ENCODE peak calls at places on chromosome 18, in nine cellular contexts. Y is adrenal gland, R is GM06990, V is dorsolateral prefrontal cortex, X is colonic mucosa, H is bronchial epithelial cell, E is AG04450, A is left ventricle myocardium inferior, F is DND-41. G is an unnamed sample.

GRCh38 chr18:73942081-73942625 is 205.5 kb downstream of the FBXO15 start:
- DNase-seq in A (no peak), H (peak), E (no peak), V (no peak), Y (no peak), F (no peak), X (no peak), R (no peak), G (no peak)

GRCh38 chr18:70288851-70289328 is at the start of gene SOCS6:
- DNase-seq in F (no peak), V (peak), R (peak), Y (peak), A (peak), X (peak), H (no peak), E (peak), G (no peak)

GRCh38 chr18:76405761-76406356 is 89.2 kb downstream of the ZNF516 start:
- DNase-seq in X (peak), A (peak), V (no peak), F (no peak), R (peak), Y (peak), E (no peak), H (no peak), G (no peak)

GRCh38 chr18:32760391-32760790 is 12.4 kb downstream of the KLHL14 start:
- DNase-seq in V (no peak), F (peak), H (no peak), E (no peak), A (no peak), X (no peak), R (peak), Y (no peak), G (no peak)

GRCh38 chr18:67615876-67616275 is 99.4 kb upstream of the DSEL start:
- DNase-seq in A (no peak), F (no peak), V (no peak), R (no peak), E (no peak), Y (no peak), X (no peak), H (no peak), G (no peak)

GRCh38 chr18:37532917-37533316 is 32.7 kb downstream of the CELF4 start:
- DNase-seq in V (peak), Y (peak), X (no peak), A (no peak), R (no peak), E (no peak), F (no peak), H (no peak), G (no peak)

GRCh38 chr18:65146615-65147014 is 604.2 kb upstream of the CDH7 start:
- DNase-seq in V (no peak), F (no peak), Y (no peak), R (no peak), H (no peak), X (no peak), A (no peak), E (no peak), G (no peak)

GRCh38 chr18:79923896-79924585 is 27.4 kb downstream of the SLC66A2 start:
- DNase-seq in E (no peak), H (no peak), X (no peak), R (no peak), Y (peak), A (no peak), V (peak), F (no peak), G (no peak)

GRCh38 chr18:58231930-58232329 is 187.9 kb downstream of the NEDD4L start:
- DNase-seq in X (no peak), R (no peak), A (no peak), E (no peak), Y (no peak), H (peak), V (no peak), F (no peak), G (no peak)

GRCh38 chr18:48548921-48549320 is 10.1 kb downstream of the CTIF start:
- DNase-seq in E (no peak), V (no peak), X (no peak), R (no peak), F (no peak), A (no peak), H (no peak), Y (no peak), G (no peak)

GRCh38 chr18:48488388-48488850 is 50.4 kb upstream of the CTIF start:
- DNase-seq in H (peak), E (peak), F (no peak), X (peak), Y (peak), V (no peak), R (no peak), A (peak), G (peak)

GRCh38 chr18:7566587-7567486 is at the start of gene PTPRM:
- DNase-seq in X (peak), V (peak), F (no peak), R (peak), A (peak), H (peak), E (no peak), Y (peak), G (no peak)

GRCh38 chr18:2104620-2105462 is 466.5 kb downstream of the METTL4 start:
- DNase-seq in H (peak), A (peak), R (peak), X (peak), E (peak), F (peak), V (no peak), Y (peak), G (no peak)

GRCh38 chr18:41818381-41819355 is 136.4 kb upstream of the PIK3C3 start:
- DNase-seq in F (no peak), E (no peak), X (no peak), R (no peak), H (no peak), V (no peak), A (no peak), Y (no peak), G (no peak)

GRCh38 chr18:47595816-47596501 is 334.5 kb downstream of the SMAD2 start:
- DNase-seq in F (peak), R (peak), V (no peak), A (no peak), Y (peak), H (peak), X (peak), E (no peak), G (no peak)

GRCh38 chr18:35662293-35663062 is 80.9 kb downstream of the GALNT1 start:
- DNase-seq in Y (no peak), H (no peak), X (no peak), A (no peak), F (no peak), R (no peak), V (no peak), E (no peak), G (no peak)

GRCh38 chr18:13550446-13551304 is 175.7 kb downstream of the FAM210A start:
- DNase-seq in E (no peak), V (no peak), A (no peak), Y (no peak), R (no peak), F (no peak), H (no peak), X (no peak), G (no peak)

GRCh38 chr18:49597556-49597955 is 35.7 kb downstream of the LIPG start:
- DNase-seq in R (no peak), A (no peak), H (peak), Y (no peak), V (no peak), F (no peak), E (no peak), X (no peak), G (no peak)

GRCh38 chr18:12880532-12880892 is 3.5 kb downstream of the PTPN2 start:
- DNase-seq in E (no peak), F (no peak), A (no peak), R (peak), V (no peak), X (no peak), H (no peak), Y (no peak), G (no peak)

DNA sequence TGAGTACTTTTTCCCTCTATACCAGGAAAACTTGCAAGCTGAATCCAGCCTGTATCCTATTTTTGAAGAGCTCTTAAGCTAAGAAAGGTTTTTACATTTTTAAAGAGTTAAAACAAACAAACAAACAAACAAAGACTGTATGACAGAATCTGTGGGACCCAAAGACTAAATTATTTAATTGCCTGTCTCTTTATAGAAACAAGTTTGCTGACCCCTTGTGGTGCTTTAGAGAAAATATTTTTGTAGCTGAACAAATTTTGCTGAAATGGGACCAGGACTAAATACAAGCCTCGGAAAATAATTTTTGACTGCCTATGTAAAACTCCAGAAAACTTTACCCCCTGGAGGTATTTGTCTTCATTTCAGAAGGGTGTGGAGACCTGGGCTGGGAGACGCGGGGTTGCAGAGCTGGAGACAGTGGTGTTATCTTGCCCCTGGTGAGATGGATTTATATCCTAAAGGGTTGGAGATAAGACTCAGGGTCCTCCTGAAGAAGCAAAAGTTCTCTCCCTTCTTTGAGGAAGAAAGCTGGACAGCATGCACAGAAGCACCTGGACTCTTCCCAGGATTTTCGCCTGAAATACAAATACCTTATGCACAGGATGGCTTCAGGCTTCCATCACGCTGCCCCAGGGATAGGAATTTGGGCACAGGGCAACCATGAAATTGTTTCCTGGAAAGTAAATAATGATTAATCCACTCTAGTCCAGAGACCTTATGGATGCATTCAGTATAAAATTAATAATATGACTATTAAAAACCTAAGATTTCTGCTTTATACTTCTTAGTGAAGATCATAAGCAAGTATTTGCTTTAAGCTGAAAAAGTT is 54.3 kb downstream of the TMX3 start:
- DNase-seq in E (no peak), F (no peak), X (no peak), Y (no peak), V (no peak), A (no peak), H (peak), R (no peak), G (no peak)
- TF ChIP-seq CTCF in E (peak), F (peak), X (peak), Y (peak), V (peak), A (peak), H (peak), R (peak), G (peak)

GRCh38 chr18:10477863-10478260 is 23.4 kb downstream of the APCDD1 start:
- DNase-seq in R (no peak), F (no peak), X (no peak), A (no peak), Y (no peak), V (no peak), E (no peak), H (no peak), G (no peak)
- H3K4me3 ChIP-seq in R (no peak), F (no peak), X (no peak), A (no peak), Y (no peak), V (no peak), E (no peak), H (no peak), G (no peak)

GRCh38 chr18:23077493-23078256 is 57.6 kb upstream of the CABLES1 start:
- DNase-seq in V (no peak), X (no peak), F (no peak), E (no peak), Y (no peak), A (no peak), R (no peak), H (peak), G (no peak)
- TF ChIP-seq CTCF in V (no peak), X (peak), F (peak), E (peak), Y (no peak), A (no peak), R (peak), H (peak), G (peak)

DNA sequence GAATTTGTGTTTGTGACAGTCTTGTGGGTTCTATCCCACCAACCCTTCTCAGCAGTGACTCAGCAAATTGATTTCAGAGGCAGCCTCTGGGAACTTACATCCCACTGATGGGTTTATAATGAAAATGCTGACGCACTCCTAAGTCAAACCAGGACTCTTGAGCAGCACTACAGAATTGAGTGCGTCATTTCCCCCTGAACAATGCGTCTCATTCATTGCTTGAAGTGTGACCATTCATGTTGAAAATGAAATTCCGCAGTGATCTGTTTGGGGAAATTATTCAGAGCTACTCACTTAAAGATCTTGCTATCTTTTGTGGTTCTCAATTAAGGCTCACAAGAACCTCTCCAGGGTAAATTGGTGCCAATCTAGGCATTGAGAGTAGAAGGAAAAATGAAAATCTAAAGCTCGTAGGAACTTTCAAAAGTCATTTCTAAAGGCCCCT is 417.7 kb upstream of the SLC14A2 start:
- DNase-seq in Y (no peak), V (no peak), F (no peak), R (peak), E (peak), A (no peak), H (peak), X (no peak), G (peak)
- H3K4me3 ChIP-seq in Y (no peak), V (no peak), F (no peak), R (no peak), E (no peak), A (no peak), H (no peak), X (no peak), G (no peak)

DNA sequence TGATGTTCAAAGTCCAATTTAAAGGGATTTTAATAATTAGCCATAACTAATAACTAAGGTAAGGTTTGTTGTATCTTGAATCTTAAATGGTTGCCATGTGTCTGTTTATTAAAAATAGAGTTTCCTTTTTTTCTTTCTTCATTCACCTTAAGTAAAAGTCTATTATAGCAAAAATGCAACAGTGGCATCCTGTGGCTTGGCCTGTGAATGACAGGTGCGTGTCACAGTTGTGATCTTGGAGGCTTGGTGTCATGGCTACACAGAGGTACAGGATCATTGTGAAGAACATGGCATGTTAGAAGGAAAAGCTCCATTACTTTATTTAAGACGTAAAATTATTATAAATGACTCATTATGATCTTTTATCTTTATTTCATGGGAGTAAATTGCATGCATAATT is 246.1 kb downstream of the BCL2 start:
- DNase-seq in R (peak), E (no peak), A (no peak), X (no peak), Y (no peak), H (no peak), V (no peak), F (peak), G (no peak)
- TF ChIP-seq CTCF in R (peak), E (no peak), A (no peak), X (no peak), Y (no peak), H (no peak), V (no peak), F (peak), G (no peak)

DNA sequence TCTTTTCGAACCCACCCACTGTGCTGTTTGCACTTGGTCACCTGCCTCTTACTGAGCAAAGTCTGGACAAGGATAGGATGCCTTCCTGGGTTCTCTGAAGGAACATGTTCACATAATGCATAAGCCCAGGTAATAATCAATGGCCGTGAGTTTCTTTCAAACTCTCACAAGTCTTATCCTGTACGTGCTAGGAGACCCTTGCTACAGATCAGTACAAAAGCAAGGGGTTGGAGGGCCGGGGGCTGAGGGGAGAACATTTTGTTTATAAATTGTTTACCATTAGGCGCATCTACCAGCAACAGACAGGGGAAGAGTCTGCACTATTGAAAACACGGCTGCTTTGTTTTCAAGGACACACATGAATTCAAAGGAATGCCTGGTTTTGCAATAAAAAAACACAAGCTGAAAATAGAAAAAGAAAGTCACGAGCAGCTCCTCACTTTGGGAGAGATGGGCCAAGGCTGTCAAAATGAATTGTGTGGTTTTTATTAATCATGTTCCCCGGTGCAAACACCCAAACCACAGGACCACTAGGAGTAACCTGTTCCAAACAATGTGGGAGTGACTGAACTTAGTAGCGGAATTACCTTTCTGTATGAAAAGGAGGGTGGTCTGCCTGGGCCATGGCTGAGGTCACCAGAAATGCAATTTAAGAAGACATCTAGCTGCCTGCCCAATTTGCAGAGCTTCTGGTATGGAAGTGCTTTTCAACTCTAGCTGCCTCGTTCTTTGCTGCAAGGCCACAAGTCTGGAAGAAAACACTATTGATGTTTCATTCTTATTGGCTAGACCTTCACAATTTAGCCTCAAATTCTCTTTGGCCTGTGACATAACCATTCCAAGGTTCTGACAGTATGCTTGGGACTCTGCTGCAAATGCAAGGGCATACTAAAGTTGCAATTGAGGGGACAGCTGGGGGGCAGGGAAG is 73.5 kb downstream of the CCBE1 start:
- DNase-seq in E (no peak), F (no peak), H (no peak), R (no peak), V (no peak), A (no peak), Y (peak), X (no peak), G (no peak)
- H3K4me3 ChIP-seq in E (no peak), F (no peak), H (no peak), R (no peak), V (no peak), A (no peak), Y (peak), X (no peak), G (no peak)

DNA sequence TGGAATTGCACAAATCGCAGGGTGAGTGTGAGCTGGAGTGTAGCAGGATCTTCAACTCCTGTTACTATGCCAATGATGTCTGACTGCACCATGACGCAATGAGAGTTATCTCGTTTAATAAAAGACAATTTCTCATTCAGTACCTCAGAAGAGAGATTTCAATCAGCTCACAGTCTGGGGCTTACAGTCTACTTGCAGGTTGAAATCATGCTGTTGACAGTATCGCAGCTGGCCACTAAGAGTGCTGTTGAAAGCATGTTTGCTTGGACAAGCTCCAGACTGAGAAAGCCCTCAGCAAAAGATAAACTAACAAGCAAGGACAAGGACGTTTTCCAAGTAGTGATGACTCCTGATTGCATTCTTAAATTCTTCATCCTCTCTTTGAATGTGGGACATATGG is 145.2 kb upstream of the SYT4 start:
- DNase-seq in X (no peak), F (no peak), A (no peak), H (peak), R (no peak), Y (peak), E (no peak), V (no peak), G (no peak)
- TF ChIP-seq CTCF in X (no peak), F (peak), A (peak), H (no peak), R (no peak), Y (no peak), E (no peak), V (no peak), G (no peak)

GRCh38 chr18:62760403-62760734 is 45.0 kb downstream of the PHLPP1 start:
- DNase-seq in H (no peak), R (no peak), X (no peak), E (no peak), A (no peak), V (no peak), Y (no peak), F (no peak), G (no peak)
- H3K4me3 ChIP-seq in H (no peak), R (no peak), X (no peak), E (no peak), A (no peak), V (no peak), Y (no peak), F (no peak), G (no peak)

G was measured in AG04449.